ENCODE peak calls at places on chromosomes 7 and 10, in seven cellular contexts. R, I, L, F, C, U and Q are unnamed samples.
A peak's percentile ranks its signal among the peaks of the same experiment; 100 is the strongest.

GRCh38 chr7:19674266-19674960 is 34.4 kb downstream of the POLR1F start:
- DNase-seq in U (no peak), F (peak; percentile 5), C (no peak), R (no peak), L (no peak), I (no peak), Q (no peak)

GRCh38 chr7:44891372-44891771 is 6.0 kb upstream of the PURB start:
- DNase-seq in C (no peak), I (no peak), F (no peak), R (no peak), L (no peak), U (no peak), Q (no peak)

GRCh38 chr7:125828153-125828690 is 898.6 kb upstream of the POT1 start:
- DNase-seq in C (no peak), I (no peak), U (no peak), R (no peak), L (no peak), F (no peak), Q (no peak)

GRCh38 chr7:19747740-19748339 is 25.6 kb downstream of the TMEM196 start:
- DNase-seq in U (no peak), L (no peak), R (no peak), C (no peak), F (peak; percentile 67), I (no peak), Q (no peak)

GRCh38 chr7:55254596-55255500 is 110.3 kb upstream of the LANCL2 start:
- DNase-seq in I (peak; percentile 90), F (peak; percentile 91), L (no peak), R (peak; percentile 84), C (peak; percentile 93), U (peak; percentile 89), Q (peak; percentile 93)

GRCh38 chr7:155709453-155709852 is 65.0 kb downstream of the RBM33 start:
- DNase-seq in I (no peak), F (no peak), L (no peak), U (no peak), C (no peak), R (no peak), Q (no peak)

GRCh38 chr7:29945259-29945809 is 44.3 kb downstream of the SCRN1 start:
- DNase-seq in F (no peak), U (no peak), L (no peak), I (no peak), R (no peak), C (no peak), Q (no peak)

GRCh38 chr10:50605280-50606270 is 18.2 kb downstream of the SGMS1 start:
- DNase-seq in I (no peak), C (no peak), F (no peak), L (peak; percentile 75), R (no peak), U (peak; percentile 45), Q (no peak)

GRCh38 chr7:20220824-20221547 is 3.8 kb upstream of the MACC1 start:
- DNase-seq in F (no peak), C (no peak), L (no peak), U (peak; percentile 24), I (no peak), R (no peak), Q (no peak)

GRCh38 chr7:50588937-50589336 is 23.7 kb upstream of the DDC start:
- DNase-seq in F (no peak), L (no peak), R (peak; percentile 57), C (no peak), U (no peak), I (no peak), Q (no peak)

GRCh38 chr7:18555120-18555519 is 59.6 kb downstream of the HDAC9 start:
- DNase-seq in C (no peak), F (no peak), L (no peak), R (no peak), U (no peak), I (no peak), Q (no peak)

GRCh38 chr10:77846718-77847311 is 79.7 kb downstream of the DLG5 start:
- DNase-seq in F (peak; percentile 87), R (peak; percentile 84), L (no peak), C (peak; percentile 76), I (peak; percentile 81), U (peak; percentile 85), Q (peak; percentile 93)

GRCh38 chr10:77849039-77849664 is 77.4 kb downstream of the DLG5 start:
- DNase-seq in R (no peak), C (no peak), F (peak; percentile 71), L (no peak), U (no peak), I (no peak), Q (no peak)

GRCh38 chr10:77853256-77853655 is 73.3 kb downstream of the DLG5 start:
- DNase-seq in U (no peak), F (no peak), I (no peak), C (no peak), L (no peak), R (no peak), Q (no peak)

GRCh38 chr10:77854115-77854514 is 72.4 kb downstream of the DLG5 start:
- DNase-seq in R (no peak), L (no peak), C (no peak), U (no peak), F (no peak), I (no peak), Q (no peak)

DNA sequence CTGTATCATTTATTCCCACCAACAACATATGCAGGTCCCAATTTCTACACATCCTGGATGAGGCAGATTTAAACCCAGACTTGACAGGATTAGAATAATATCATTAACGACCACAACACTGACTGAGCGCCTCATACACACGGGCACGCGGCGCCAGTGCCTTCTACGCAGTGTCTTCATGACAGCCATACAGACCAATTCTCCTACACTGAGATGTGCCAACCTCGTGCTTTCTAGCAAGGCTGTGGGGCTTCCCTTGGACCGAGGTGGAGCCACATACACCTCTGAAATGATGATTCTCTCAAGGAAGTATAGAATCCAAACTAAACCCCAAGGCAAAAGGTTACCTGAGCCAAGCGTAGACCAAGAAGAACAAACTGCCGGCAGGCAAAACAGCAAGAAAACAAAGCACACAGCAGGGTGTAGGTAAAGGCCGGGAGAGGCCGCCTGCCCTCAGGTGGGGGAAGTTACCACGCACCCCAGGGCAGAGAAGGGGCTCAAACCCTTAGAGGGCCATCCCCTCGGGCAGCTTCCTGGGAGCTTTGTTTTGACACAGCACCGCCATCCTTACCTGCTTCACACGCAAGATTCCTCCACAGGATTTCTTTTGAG is 75.8 kb downstream of the DLG5 start:
- DNase-seq in I (no peak), L (no peak), U (no peak), F (no peak), R (no peak), C (no peak), Q (no peak)
- TF ChIP-seq CTCF in I (no peak), L (no peak), U (no peak), F (no peak), R (no peak), C (no peak), Q (no peak)

DNA sequence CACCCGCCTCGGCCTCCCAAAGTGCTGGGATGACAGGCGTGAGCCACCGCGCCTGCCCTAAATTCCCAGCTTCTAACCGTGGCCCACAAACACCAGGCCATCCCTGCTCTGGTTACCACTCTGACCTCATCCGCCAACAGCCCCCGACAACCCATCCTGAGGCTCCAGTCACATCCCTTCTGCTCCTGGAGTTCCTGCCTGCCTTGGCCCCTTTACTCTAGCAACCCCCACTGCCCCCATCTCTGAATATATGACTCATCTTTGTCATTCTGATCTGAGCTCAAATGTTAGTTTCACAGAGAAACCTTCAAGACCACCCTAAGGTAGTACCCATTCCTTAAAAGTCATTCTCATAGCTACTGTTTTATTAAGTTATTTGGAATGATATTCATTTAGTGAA is 26.6 kb downstream of the RHEB start:
- DNase-seq in R (no peak), C (no peak), U (no peak), I (no peak), L (no peak), F (no peak), Q (no peak)
- H3K4me1 ChIP-seq in R (peaks cover 8% of the 10 kb centered on the region), C (no peaks in the 10 kb centered on the region), U (peaks cover 16% of the 10 kb centered on the region), I (peaks cover 34% of the 10 kb centered on the region), L (peaks cover 36% of the 10 kb centered on the region), F (peaks cover 28% of the 10 kb centered on the region), Q (peaks cover 26% of the 10 kb centered on the region)

DNA sequence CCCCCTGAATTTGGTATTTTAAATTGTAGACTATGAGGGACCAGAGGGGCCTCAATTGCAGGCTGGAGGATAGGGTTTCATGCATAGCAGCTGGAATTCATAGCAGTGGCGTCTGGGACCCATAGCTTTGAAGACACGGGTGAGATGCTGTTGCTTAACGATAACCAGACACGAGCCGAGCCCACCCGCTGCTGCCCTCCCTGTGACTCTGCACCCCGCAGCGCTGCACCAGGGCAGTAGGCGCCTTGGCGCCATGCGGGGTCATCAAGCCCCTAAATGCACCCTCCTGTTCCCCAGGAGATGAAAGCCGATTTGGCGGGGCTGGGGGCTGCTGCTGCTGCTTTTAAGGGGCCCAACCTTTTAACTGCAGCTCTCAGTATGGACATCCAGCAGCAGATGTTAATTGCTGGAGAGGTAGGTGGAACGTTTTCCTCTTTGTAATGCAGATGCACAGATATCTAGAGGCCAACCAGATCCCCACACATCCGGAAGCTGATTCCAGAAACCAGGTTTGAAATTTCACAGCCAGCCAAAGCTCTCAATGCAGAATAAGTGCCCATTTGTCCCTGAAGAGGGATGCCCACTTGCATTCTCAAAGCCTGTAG is 62.1 kb downstream of the EEPD1 start:
- DNase-seq in U (no peak), C (peak; percentile 57), R (peak; percentile 52), L (no peak), I (no peak), F (no peak), Q (no peak)
- TF ChIP-seq CTCF in U (no peak), C (no peak), R (no peak), L (no peak), I (no peak), F (no peak), Q (no peak)

GRCh38 chr10:123744226-123744536 is 78.0 kb downstream of the GPR26 start:
- DNase-seq in R (no peak), U (no peak), I (no peak), F (no peak), C (no peak), L (no peak), Q (no peak)

GRCh38 chr10:123743441-123744225 is 77.5 kb downstream of the GPR26 start:
- DNase-seq in C (peak; percentile 59), R (no peak), L (no peak), F (no peak), U (no peak), I (no peak), Q (no peak)

GRCh38 chr10:123741146-123741545 is 75.0 kb downstream of the GPR26 start:
- DNase-seq in I (no peak), U (no peak), L (no peak), R (no peak), C (no peak), F (no peak), Q (no peak)

GRCh38 chr10:123741711-123742110 is 75.6 kb downstream of the GPR26 start:
- DNase-seq in R (no peak), F (no peak), C (no peak), I (no peak), L (no peak), U (no peak), Q (no peak)

DNA sequence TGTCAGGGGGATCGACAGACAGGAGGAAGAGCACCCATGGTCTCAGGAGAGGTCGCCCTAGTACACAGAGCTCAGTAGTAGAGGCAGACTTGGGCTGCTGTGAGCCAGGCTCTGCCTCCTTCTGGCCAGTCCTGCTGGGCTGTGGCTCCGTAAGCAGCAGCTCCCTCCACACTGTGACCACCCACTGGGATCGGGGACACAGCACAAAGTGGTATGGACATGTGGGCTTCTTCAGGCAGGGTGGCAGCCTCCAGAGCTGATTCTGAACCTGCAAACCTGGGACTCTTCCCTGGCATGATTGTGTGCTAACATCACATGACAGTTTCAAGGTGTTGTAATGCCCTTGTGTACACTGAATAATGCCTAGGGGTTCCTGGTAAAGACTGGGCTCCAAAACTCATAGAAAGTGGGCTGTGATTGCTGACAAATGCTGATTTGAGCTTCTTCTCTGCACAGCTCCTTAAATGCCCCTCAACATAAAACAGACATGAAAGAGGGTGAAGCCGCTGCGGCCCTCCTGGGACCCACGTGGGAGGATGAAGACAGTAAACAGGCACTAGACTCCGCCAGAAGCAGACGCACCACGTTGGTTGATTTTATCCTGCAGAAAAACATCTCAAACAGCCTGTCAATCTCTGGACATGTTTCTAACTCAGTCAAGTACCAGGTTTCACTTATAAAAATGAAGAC is 76.7 kb downstream of the GPR26 start:
- DNase-seq in U (no peak), I (no peak), F (no peak), L (no peak), R (no peak), C (peak; percentile 80), Q (no peak)
- H3K4me1 ChIP-seq in U (no peaks in the 10 kb centered on the region), I (no peaks in the 10 kb centered on the region), F (peaks cover 5% of the 10 kb centered on the region), L (no peaks in the 10 kb centered on the region), R (peaks cover 10% of the 10 kb centered on the region), C (peaks cover 18% of the 10 kb centered on the region), Q (no peaks in the 10 kb centered on the region)